ENCODE peak calls at places on chromosome 12, in four cellular contexts. One of them, this sample, is unnamed.

GRCh38 chr12:119262388-119262787 is 72.1 kb upstream of the CCDC60 start:
- DNase-seq in GM23248: no peak
- DNase-seq in HEK293T: no peak
- DNase-seq in GM04504: no peak
- DNase-seq in this sample: no peak

GRCh38 chr12:114916531-114916930 is 232.6 kb upstream of the TBX3 start:
- DNase-seq in GM23248: peak; percentile 78
- DNase-seq in GM04504: no peak
- DNase-seq in HEK293T: no peak
- DNase-seq in this sample: no peak

GRCh38 chr12:54611715-54612116 is 23.0 kb downstream of the LACRT start:
- DNase-seq in GM23248: no peak
- DNase-seq in HEK293T: no peak
- DNase-seq in GM04504: no peak
- DNase-seq in this sample: no peak

GRCh38 chr12:96421014-96421413 is 20.8 kb upstream of the CDK17 start:
- DNase-seq in GM04504: no peak
- DNase-seq in GM23248: no peak
- DNase-seq in HEK293T: no peak
- DNase-seq in this sample: no peak

GRCh38 chr12:9951026-9951652 is 19.0 kb upstream of the CLEC2A start:
- DNase-seq in GM23248: peak; percentile 6
- DNase-seq in GM04504: no peak
- DNase-seq in HEK293T: no peak
- DNase-seq in this sample: no peak

GRCh38 chr12:54981796-54982195 is 2.8 kb downstream of the TESPA1 start:
- DNase-seq in HEK293T: no peak
- DNase-seq in GM23248: no peak
- DNase-seq in GM04504: no peak
- DNase-seq in this sample: no peak

GRCh38 chr12:24960222-24960855 is 11.4 kb upstream of the BCAT1 start:
- DNase-seq in GM04504: no peak
- DNase-seq in HEK293T: peak; percentile 42
- DNase-seq in GM23248: peak; percentile 83
- DNase-seq in this sample: no peak

GRCh38 chr12:128969480-128970055 is 116.3 kb downstream of the GLT1D1 start:
- DNase-seq in GM04504: no peak
- DNase-seq in GM23248: no peak
- DNase-seq in HEK293T: peak; percentile 49
- DNase-seq in this sample: peak; percentile 78

GRCh38 chr12:26658991-26659390 is 174.0 kb downstream of the ITPR2 start:
- DNase-seq in HEK293T: no peak
- DNase-seq in GM23248: peak; percentile 89
- DNase-seq in GM04504: peak; percentile 69
- DNase-seq in this sample: no peak

GRCh38 chr12:54522213-54522612 is 24.7 kb downstream of the NCKAP1L start:
- DNase-seq in HEK293T: no peak
- DNase-seq in GM04504: no peak
- DNase-seq in GM23248: peak; percentile 63
- DNase-seq in this sample: no peak

GRCh38 chr12:13283867-13284266 is 87.3 kb downstream of the EMP1 start:
- DNase-seq in GM04504: no peak
- DNase-seq in GM23248: no peak
- DNase-seq in HEK293T: no peak
- DNase-seq in this sample: no peak

GRCh38 chr12:91610561-91610960 is 427.9 kb upstream of the DCN start:
- DNase-seq in HEK293T: no peak
- DNase-seq in GM04504: no peak
- DNase-seq in GM23248: no peak
- DNase-seq in this sample: no peak

GRCh38 chr12:6533653-6534157 is 612 bp upstream of the GAPDH start:
- DNase-seq in GM04504: peak; percentile 46
- DNase-seq in HEK293T: peak; percentile 73
- DNase-seq in GM23248: peak; percentile 83
- DNase-seq in this sample: peak; percentile 87

GRCh38 chr12:109840349-109841073 is 7.3 kb upstream of the TRPV4 start:
- DNase-seq in HEK293T: no peak
- DNase-seq in GM04504: no peak
- DNase-seq in GM23248: peak; percentile 29
- DNase-seq in this sample: no peak

GRCh38 chr12:104694711-104695110 is 238.0 kb downstream of the CHST11 start:
- DNase-seq in GM23248: peak; percentile 48
- DNase-seq in GM04504: no peak
- DNase-seq in HEK293T: no peak
- DNase-seq in this sample: no peak

GRCh38 chr12:51517800-51518199 is 73.2 kb upstream of the SCN8A start:
- DNase-seq in HEK293T: no peak
- DNase-seq in GM04504: no peak
- DNase-seq in GM23248: no peak
- DNase-seq in this sample: no peak

GRCh38 chr12:129830796-129831195 is 73.0 kb downstream of the TMEM132D start:
- DNase-seq in GM04504: no peak
- DNase-seq in HEK293T: no peak
- DNase-seq in GM23248: no peak
- DNase-seq in this sample: no peak

GRCh38 chr12:25130741-25131188 is 64.2 kb downstream of the DNAI7 start:
- DNase-seq in HEK293T: peak; percentile 12
- DNase-seq in GM23248: peak; percentile 79
- DNase-seq in GM04504: no peak
- DNase-seq in this sample: peak; percentile 33

GRCh38 chr12:76266797-76267196 is 81.4 kb downstream of the BBS10 start:
- DNase-seq in GM23248: peak; percentile 95
- DNase-seq in GM04504: peak; percentile 71
- DNase-seq in HEK293T: no peak
- DNase-seq in this sample: no peak

GRCh38 chr12:6072302-6072752 is 52.1 kb downstream of the VWF start:
- DNase-seq in HEK293T: no peak
- DNase-seq in GM04504: no peak
- DNase-seq in GM23248: peak; percentile 51
- DNase-seq in this sample: no peak

GRCh38 chr12:27000962-27001361 is 13.2 kb downstream of the TM7SF3 start:
- DNase-seq in GM23248: no peak
- DNase-seq in GM04504: no peak
- DNase-seq in HEK293T: no peak
- DNase-seq in this sample: no peak

GRCh38 chr12:12194206-12194605 is 72.6 kb downstream of the LRP6 start:
- DNase-seq in GM23248: peak; percentile 41
- DNase-seq in HEK293T: no peak
- DNase-seq in GM04504: no peak
- DNase-seq in this sample: no peak

GRCh38 chr12:58592817-58593216 is 327.5 kb downstream of the LRIG3 start:
- DNase-seq in GM04504: no peak
- DNase-seq in GM23248: no peak
- DNase-seq in HEK293T: no peak
- DNase-seq in this sample: no peak

GRCh38 chr12:12392428-12392827 is 35.5 kb downstream of the BORCS5 start:
- DNase-seq in GM23248: no peak
- DNase-seq in GM04504: no peak
- DNase-seq in HEK293T: no peak
- DNase-seq in this sample: peak; percentile 43

GRCh38 chr12:125794401-125794800 is 729.2 kb downstream of the AACS start:
- DNase-seq in HEK293T: no peak
- DNase-seq in GM23248: no peak
- DNase-seq in GM04504: no peak
- DNase-seq in this sample: no peak

GRCh38 chr12:64560395-64561301 is 49.6 kb upstream of the RASSF3 start:
- DNase-seq in HEK293T: peak; percentile 27
- DNase-seq in GM04504: peak; percentile 51
- DNase-seq in GM23248: peak; percentile 94
- DNase-seq in this sample: peak; percentile 41

GRCh38 chr12:105083551-105084105 is 630 bp downstream of the ALDH1L2 start:
- DNase-seq in GM04504: peak; percentile 59
- DNase-seq in GM23248: peak; percentile 96
- DNase-seq in HEK293T: peak; percentile 34
- DNase-seq in this sample: peak; percentile 49

GRCh38 chr12:120738252-120739030 is 12.8 kb downstream of the ACADS start:
- DNase-seq in HEK293T: no peak
- DNase-seq in GM23248: no peak
- DNase-seq in GM04504: no peak
- DNase-seq in this sample: no peak

GRCh38 chr12:13534645-13535398 is 338.3 kb downstream of the EMP1 start:
- DNase-seq in HEK293T: peak; percentile 66
- DNase-seq in GM04504: peak; percentile 14
- DNase-seq in GM23248: peak; percentile 66
- DNase-seq in this sample: peak; percentile 39

GRCh38 chr12:27635349-27635972 is 60.8 kb upstream of the REP15 start:
- DNase-seq in HEK293T: peak; percentile 41
- DNase-seq in GM04504: no peak
- DNase-seq in GM23248: peak; percentile 79
- DNase-seq in this sample: peak; percentile 15

GRCh38 chr12:31773867-31774266 is 45.0 kb upstream of the AMN1 start:
- DNase-seq in GM04504: no peak
- DNase-seq in HEK293T: no peak
- DNase-seq in GM23248: no peak
- DNase-seq in this sample: peak; percentile 26